ENCODE peak calls at places on chromosomes 13 and 19, in ten cellular contexts. C, U, M, K, H, T, A, Y, N and I are unnamed samples.

GRCh38 chr13:111484129-111484925 is 163.9 kb downstream of the TEX29 start:
- DNase-seq in C (peak), U (no peak), M (no peak), K (no peak), H (peak), T (no peak), A (no peak), Y (no peak), N (no peak), I (no peak)

GRCh38 chr13:48586591-48587103 is 53.8 kb upstream of the RCBTB2 start:
- DNase-seq in C (no peak), U (no peak), M (no peak), K (no peak), H (no peak), T (no peak), A (no peak), Y (no peak), N (peak), I (peak)

GRCh38 chr13:99027661-99028425 is 50.0 kb upstream of the DOCK9 start:
- DNase-seq in C (no peak), U (no peak), M (no peak), K (no peak), H (no peak), T (no peak), A (no peak), Y (peak), N (no peak), I (no peak)

GRCh38 chr13:84672616-84673015 is 790.3 kb upstream of the SLITRK1 start:
- DNase-seq in C (no peak), U (no peak), M (no peak), K (no peak), H (no peak), T (no peak), A (no peak), Y (no peak), N (no peak), I (no peak)

GRCh38 chr19:17121736-17122293 is 46.2 kb downstream of the MYO9B start:
- DNase-seq in C (no peak), U (no peak), M (peak), K (no peak), H (no peak), T (no peak), A (no peak), Y (peak), N (peak), I (no peak)

GRCh38 chr13:39483326-39483725 is 119.7 kb downstream of the LHFPL6 start:
- DNase-seq in C (no peak), U (no peak), M (peak), K (no peak), H (peak), T (no peak), A (no peak), Y (no peak), N (no peak), I (no peak)

GRCh38 chr19:35126624-35126959 is 8.3 kb downstream of the LGI4 start:
- DNase-seq in C (no peak), U (no peak), M (no peak), K (no peak), H (no peak), T (no peak), A (no peak), Y (no peak), N (no peak), I (no peak)

GRCh38 chr13:30928971-30929370 is 3.5 kb upstream of the TEX26 start:
- DNase-seq in C (no peak), U (no peak), M (no peak), K (no peak), H (no peak), T (no peak), A (no peak), Y (no peak), N (no peak), I (no peak)

GRCh38 chr19:51259348-51260245 is 8.7 kb downstream of the SIGLECL1 start:
- DNase-seq in C (peak), U (peak), M (peak), K (peak), H (no peak), T (no peak), A (peak), Y (peak), N (peak), I (peak)

GRCh38 chr19:12611361-12611699 is 610 bp downstream of the ZNF791 start:
- DNase-seq in C (peak), U (no peak), M (peak), K (peak), H (peak), T (no peak), A (peak), Y (no peak), N (peak), I (peak)

GRCh38 chr13:111095031-111095840 is 19.9 kb upstream of the ARHGEF7 start:
- DNase-seq in C (peak), U (no peak), M (no peak), K (no peak), H (no peak), T (no peak), A (no peak), Y (no peak), N (no peak), I (no peak)

GRCh38 chr19:789473-790052 is 7.7 kb upstream of the PTBP1 start:
- DNase-seq in C (no peak), U (no peak), M (no peak), K (no peak), H (no peak), T (no peak), A (no peak), Y (no peak), N (no peak), I (no peak)

GRCh38 chr13:71017607-71018006 is 849.4 kb downstream of the DACH1 start:
- DNase-seq in C (no peak), U (no peak), M (no peak), K (no peak), H (no peak), T (no peak), A (no peak), Y (no peak), N (no peak), I (no peak)

GRCh38 chr19:46615966-46616365 is 8.9 kb downstream of the PTGIR start:
- DNase-seq in C (no peak), U (no peak), M (no peak), K (no peak), H (no peak), T (no peak), A (no peak), Y (no peak), N (no peak), I (no peak)

GRCh38 chr19:51327066-51327985 is 14.6 kb downstream of the VSIG10L start:
- DNase-seq in C (no peak), U (peak), M (peak), K (peak), H (no peak), T (peak), A (peak), Y (peak), N (peak), I (peak)

GRCh38 chr19:46637224-46637623 is 1.2 kb upstream of the GNG8 start:
- DNase-seq in C (no peak), U (no peak), M (no peak), K (no peak), H (no peak), T (no peak), A (no peak), Y (no peak), N (no peak), I (no peak)

GRCh38 chr13:43124495-43124894 is 101.1 kb downstream of the DNAJC15 start:
- DNase-seq in C (no peak), U (no peak), M (no peak), K (no peak), H (no peak), T (no peak), A (no peak), Y (no peak), N (no peak), I (no peak)

GRCh38 chr19:41916033-41916424 is 12.2 kb downstream of the ERFL start:
- DNase-seq in C (no peak), U (no peak), M (no peak), K (no peak), H (no peak), T (no peak), A (no peak), Y (no peak), N (no peak), I (no peak)

GRCh38 chr19:23283925-23284324 is 33.7 kb upstream of the ZNF724 start:
- DNase-seq in C (no peak), U (no peak), M (peak), K (peak), H (peak), T (peak), A (peak), Y (peak), N (peak), I (no peak)

GRCh38 chr13:33262997-33263396 is 22.6 kb downstream of the STARD13 start:
- DNase-seq in C (peak), U (no peak), M (no peak), K (no peak), H (no peak), T (no peak), A (no peak), Y (no peak), N (no peak), I (no peak)

GRCh38 chr19:45554481-45554880 is 30.1 kb downstream of the OPA3 start:
- DNase-seq in C (no peak), U (no peak), M (peak), K (no peak), H (no peak), T (no peak), A (no peak), Y (no peak), N (no peak), I (no peak)

GRCh38 chr13:28492527-28493367 is 2.2 kb downstream of the FLT1 start:
- DNase-seq in C (no peak), U (no peak), M (peak), K (peak), H (no peak), T (peak), A (no peak), Y (peak), N (no peak), I (no peak)

GRCh38 chr19:34128558-34129250 is 43.6 kb upstream of the LSM14A start:
- DNase-seq in C (no peak), U (no peak), M (peak), K (no peak), H (no peak), T (no peak), A (no peak), Y (no peak), N (no peak), I (no peak)

GRCh38 chr19:5822181-5822844 is 17.2 kb downstream of the FUT6 start:
- DNase-seq in C (no peak), U (no peak), M (no peak), K (no peak), H (no peak), T (no peak), A (no peak), Y (no peak), N (no peak), I (no peak)

GRCh38 chr13:114147803-114148520 is 15.5 kb upstream of the RASA3 start:
- DNase-seq in C (no peak), U (no peak), M (no peak), K (no peak), H (no peak), T (no peak), A (no peak), Y (no peak), N (no peak), I (no peak)

GRCh38 chr19:21586341-21587116 is 81.1 kb downstream of the ZNF429 start:
- DNase-seq in C (no peak), U (no peak), M (no peak), K (peak), H (no peak), T (no peak), A (peak), Y (peak), N (no peak), I (peak)

GRCh38 chr19:10454267-10454666 is 33.9 kb downstream of the PDE4A start:
- DNase-seq in C (no peak), U (no peak), M (peak), K (no peak), H (peak), T (no peak), A (peak), Y (no peak), N (peak), I (no peak)

GRCh38 chr13:29474991-29475390 is 120.5 kb downstream of the SLC7A1 start:
- DNase-seq in C (no peak), U (no peak), M (peak), K (no peak), H (no peak), T (no peak), A (no peak), Y (no peak), N (peak), I (no peak)

GRCh38 chr13:99432637-99433542 is 68.4 kb upstream of the TM9SF2 start:
- DNase-seq in C (no peak), U (no peak), M (peak), K (peak), H (no peak), T (peak), A (peak), Y (peak), N (peak), I (peak)

GRCh38 chr13:42215578-42216421 is 56.2 kb upstream of the AKAP11 start:
- DNase-seq in C (no peak), U (no peak), M (peak), K (peak), H (no peak), T (no peak), A (peak), Y (peak), N (peak), I (peak)

GRCh38 chr19:51691122-51692064 is 1.7 kb upstream of the SPACA6 start:
- DNase-seq in C (no peak), U (no peak), M (peak), K (no peak), H (no peak), T (no peak), A (no peak), Y (no peak), N (peak), I (peak)

GRCh38 chr13:31349156-31349555 is 149.4 kb downstream of the B3GLCT start:
- DNase-seq in C (no peak), U (no peak), M (no peak), K (no peak), H (no peak), T (no peak), A (no peak), Y (no peak), N (no peak), I (no peak)

GRCh38 chr19:4233282-4233853 is 4.0 kb downstream of the EBI3 start:
- DNase-seq in C (no peak), U (no peak), M (peak), K (peak), H (peak), T (peak), A (peak), Y (peak), N (peak), I (peak)

GRCh38 chr13:108283110-108283509 is 13.6 kb downstream of the TNFSF13B start:
- DNase-seq in C (no peak), U (no peak), M (no peak), K (no peak), H (no peak), T (no peak), A (no peak), Y (no peak), N (peak), I (no peak)

GRCh38 chr19:7534531-7534980 is 961 bp upstream of the PNPLA6 start:
- DNase-seq in C (no peak), U (peak), M (peak), K (peak), H (peak), T (peak), A (peak), Y (no peak), N (peak), I (peak)

GRCh38 chr19:19064811-19065745 is 1.3 kb downstream of the SLC25A42 start:
- DNase-seq in C (no peak), U (peak), M (peak), K (peak), H (no peak), T (no peak), A (no peak), Y (peak), N (peak), I (no peak)

GRCh38 chr13:113049981-113050380 is 55.6 kb upstream of the F7 start:
- DNase-seq in C (no peak), U (no peak), M (peak), K (no peak), H (no peak), T (no peak), A (no peak), Y (no peak), N (no peak), I (no peak)

GRCh38 chr19:35240322-35240721 is 8.5 kb upstream of the LSR start:
- DNase-seq in C (no peak), U (no peak), M (no peak), K (peak), H (no peak), T (no peak), A (no peak), Y (no peak), N (no peak), I (no peak)